ENCODE peak calls at places on chromosomes 2 and 18, in six cellular contexts. One of them, this sample, is unnamed.
A peak's percentile ranks its signal among the peaks of the same experiment; 100 is the strongest.

GRCh38 chr2:218166791-218167190 is at the start of gene CXCR1:
- DNase-seq in left cardiac atrium: no peak
- DNase-seq in WTC11: no peak
- DNase-seq in activated CD4-positive, alpha-beta T cell treated with anti-CD3 and anti-CD28 coated beads, Interleukin-2, amount 10 ng/mL, durations not matched to agents 7 days and 5 days: peak; percentile 58
- DNase-seq in activated CD8-positive, alpha-beta T cell treated with anti-CD3 and anti-CD28 coated beads, Interleukin-2, amount 10 ng/mL, durations not matched to agents 7 days and 5 days: peak; percentile 61
- DNase-seq in fibroblast of mammary gland: no peak
- DNase-seq in this sample: no peak

GRCh38 chr2:37602040-37602439 is 69.4 kb downstream of the CDC42EP3 start:
- DNase-seq in fibroblast of mammary gland: no peak
- DNase-seq in WTC11: no peak
- DNase-seq in activated CD8-positive, alpha-beta T cell treated with anti-CD3 and anti-CD28 coated beads, Interleukin-2, amount 10 ng/mL, durations not matched to agents 7 days and 5 days: no peak
- DNase-seq in left cardiac atrium: no peak
- DNase-seq in activated CD4-positive, alpha-beta T cell treated with anti-CD3 and anti-CD28 coated beads, Interleukin-2, amount 10 ng/mL, durations not matched to agents 7 days and 5 days: no peak
- DNase-seq in this sample: no peak

GRCh38 chr18:21703241-21703820 is 1.2 kb downstream of the ABHD3 start:
- DNase-seq in activated CD4-positive, alpha-beta T cell treated with anti-CD3 and anti-CD28 coated beads, Interleukin-2, amount 10 ng/mL, durations not matched to agents 7 days and 5 days: peak; percentile 38
- DNase-seq in WTC11: peak; percentile 17
- DNase-seq in fibroblast of mammary gland: no peak
- DNase-seq in left cardiac atrium: no peak
- DNase-seq in activated CD8-positive, alpha-beta T cell treated with anti-CD3 and anti-CD28 coated beads, Interleukin-2, amount 10 ng/mL, durations not matched to agents 7 days and 5 days: peak; percentile 41
- DNase-seq in this sample: no peak

GRCh38 chr2:170505631-170506270 is 209.4 kb upstream of the SP5 start:
- DNase-seq in activated CD8-positive, alpha-beta T cell treated with anti-CD3 and anti-CD28 coated beads, Interleukin-2, amount 10 ng/mL, durations not matched to agents 7 days and 5 days: peak; percentile 29
- DNase-seq in left cardiac atrium: peak; percentile 66
- DNase-seq in fibroblast of mammary gland: peak; percentile 32
- DNase-seq in WTC11: no peak
- DNase-seq in activated CD4-positive, alpha-beta T cell treated with anti-CD3 and anti-CD28 coated beads, Interleukin-2, amount 10 ng/mL, durations not matched to agents 7 days and 5 days: peak; percentile 10
- DNase-seq in this sample: peak; percentile 66

GRCh38 chr2:67574230-67574629 is 177.1 kb downstream of the ETAA1 start:
- DNase-seq in WTC11: no peak
- DNase-seq in activated CD4-positive, alpha-beta T cell treated with anti-CD3 and anti-CD28 coated beads, Interleukin-2, amount 10 ng/mL, durations not matched to agents 7 days and 5 days: no peak
- DNase-seq in left cardiac atrium: no peak
- DNase-seq in activated CD8-positive, alpha-beta T cell treated with anti-CD3 and anti-CD28 coated beads, Interleukin-2, amount 10 ng/mL, durations not matched to agents 7 days and 5 days: no peak
- DNase-seq in fibroblast of mammary gland: peak; percentile 76
- DNase-seq in this sample: no peak

GRCh38 chr2:204180671-204181070 is 244.1 kb downstream of the ICOS start:
- DNase-seq in fibroblast of mammary gland: no peak
- DNase-seq in activated CD4-positive, alpha-beta T cell treated with anti-CD3 and anti-CD28 coated beads, Interleukin-2, amount 10 ng/mL, durations not matched to agents 7 days and 5 days: no peak
- DNase-seq in left cardiac atrium: no peak
- DNase-seq in WTC11: no peak
- DNase-seq in activated CD8-positive, alpha-beta T cell treated with anti-CD3 and anti-CD28 coated beads, Interleukin-2, amount 10 ng/mL, durations not matched to agents 7 days and 5 days: no peak
- DNase-seq in this sample: no peak

GRCh38 chr2:21746499-21746898 is 622.7 kb downstream of the TDRD15 start:
- DNase-seq in activated CD4-positive, alpha-beta T cell treated with anti-CD3 and anti-CD28 coated beads, Interleukin-2, amount 10 ng/mL, durations not matched to agents 7 days and 5 days: no peak
- DNase-seq in activated CD8-positive, alpha-beta T cell treated with anti-CD3 and anti-CD28 coated beads, Interleukin-2, amount 10 ng/mL, durations not matched to agents 7 days and 5 days: no peak
- DNase-seq in left cardiac atrium: no peak
- DNase-seq in WTC11: no peak
- DNase-seq in fibroblast of mammary gland: no peak
- DNase-seq in this sample: no peak

GRCh38 chr2:230312638-230313037 is 14.4 kb upstream of the SP140L start:
- DNase-seq in activated CD8-positive, alpha-beta T cell treated with anti-CD3 and anti-CD28 coated beads, Interleukin-2, amount 10 ng/mL, durations not matched to agents 7 days and 5 days: no peak
- DNase-seq in fibroblast of mammary gland: peak; percentile 42
- DNase-seq in WTC11: no peak
- DNase-seq in activated CD4-positive, alpha-beta T cell treated with anti-CD3 and anti-CD28 coated beads, Interleukin-2, amount 10 ng/mL, durations not matched to agents 7 days and 5 days: no peak
- DNase-seq in left cardiac atrium: no peak
- DNase-seq in this sample: no peak